ENCODE peak calls at places on chromosomes 1 and 21, in seven cellular contexts. M is neuronal stem cell, S is IMR-90, E is H9, P is mesendoderm, T is mesenchymal stem cell, N is H1. A is an unnamed sample.

GRCh38 chr1:228352677-228353481 is 53.8 kb downstream of the TRIM11 start:
- DNase-seq in M (no peak), S (no peak), E (no peak), P (no peak), T (no peak), N (no peak), A (no peak)

GRCh38 chr1:61922950-61923480 is 180.7 kb downstream of the PATJ start:
- DNase-seq in M (no peak), S (no peak), E (no peak), P (no peak), T (no peak), N (no peak), A (peak; percentile 60)

GRCh38 chr1:241136401-241136800 is 220.6 kb downstream of the RGS7 start:
- DNase-seq in M (no peak), S (no peak), E (no peak), P (no peak), T (no peak), N (no peak), A (no peak)

GRCh38 chr1:16279186-16279585 is 42.2 kb upstream of the CPLANE2 start:
- DNase-seq in M (no peak), S (no peak), E (no peak), P (no peak), T (no peak), N (no peak), A (no peak)

GRCh38 chr1:156910309-156910782 is 10.1 kb upstream of the LRRC71 start:
- DNase-seq in M (no peak), S (no peak), E (peak; percentile 81), P (peak; percentile 55), T (no peak), N (peak; percentile 93), A (no peak)

GRCh38 chr1:150615346-150616201 is 13.8 kb downstream of the ENSA start:
- DNase-seq in M (no peak), S (no peak), E (no peak), P (no peak), T (peak; percentile 26), N (no peak), A (no peak)

GRCh38 chr1:226738421-226738994 is 574 bp downstream of the ITPKB start:
- DNase-seq in M (no peak), S (peak; percentile 30), E (peak; percentile 53), P (peak; percentile 62), T (peak; percentile 59), N (peak; percentile 69), A (no peak)

GRCh38 chr1:24191860-24192259 is 4.8 kb upstream of the IFNLR1 start:
- DNase-seq in M (no peak), S (peak; percentile 66), E (no peak), P (no peak), T (peak; percentile 84), N (no peak), A (no peak)

GRCh38 chr1:1182491-1183220 is 9.0 kb downstream of the TTLL10 start:
- DNase-seq in M (no peak), S (no peak), E (peak; percentile 30), P (no peak), T (no peak), N (peak; percentile 47), A (no peak)

GRCh38 chr1:216913966-216914365 is 190.7 kb upstream of the ESRRG start:
- DNase-seq in M (no peak), S (no peak), E (no peak), P (no peak), T (no peak), N (no peak), A (no peak)

GRCh38 chr1:43559714-43560113 is 29.0 kb downstream of the PTPRF start:
- DNase-seq in M (no peak), S (no peak), E (no peak), P (no peak), T (no peak), N (no peak), A (no peak)

GRCh38 chr1:6634278-6635052 is 9.8 kb downstream of the THAP3 start:
- DNase-seq in M (no peak), S (peak; percentile 25), E (peak; percentile 78), P (peak; percentile 56), T (peak; percentile 40), N (peak; percentile 79), A (peak; percentile 66)

GRCh38 chr1:119217429-119217828 is 77.0 kb upstream of the WARS2 start:
- DNase-seq in M (no peak), S (no peak), E (no peak), P (no peak), T (no peak), N (no peak), A (no peak)

GRCh38 chr1:174021611-174022079 is 512 bp downstream of the RC3H1 start:
- DNase-seq in M (peak; percentile 56), S (peak; percentile 35), E (peak; percentile 61), P (peak; percentile 83), T (peak; percentile 72), N (peak; percentile 75), A (peak; percentile 64)

GRCh38 chr1:27307851-27308598 is 13.9 kb upstream of the TMEM222 start:
- DNase-seq in M (no peak), S (no peak), E (no peak), P (peak; percentile 44), T (no peak), N (no peak), A (no peak)

GRCh38 chr1:203381151-203381751 is 30.3 kb upstream of the FMOD start:
- DNase-seq in M (no peak), S (no peak), E (no peak), P (no peak), T (peak; percentile 24), N (no peak), A (peak; percentile 14)

GRCh38 chr21:29105218-29105617 is 25.2 kb upstream of the MAP3K7CL start:
- DNase-seq in M (no peak), S (peak; percentile 63), E (no peak), P (peak; percentile 52), T (peak; percentile 45), N (no peak), A (peak; percentile 9)

GRCh38 chr21:30233636-30234035 is 17.7 kb upstream of the CLDN8 start:
- DNase-seq in M (no peak), S (no peak), E (no peak), P (no peak), T (no peak), N (no peak), A (no peak)

GRCh38 chr1:206946261-206946660 is at the start of gene PIGR:
- DNase-seq in M (no peak), S (no peak), E (no peak), P (no peak), T (no peak), N (no peak), A (no peak)

GRCh38 chr1:17232759-17233661 is 15.9 kb upstream of the PADI3 start:
- DNase-seq in M (no peak), S (peak; percentile 91), E (no peak), P (no peak), T (peak; percentile 88), N (no peak), A (peak; percentile 50)

GRCh38 chr1:116153692-116154031 is 42.5 kb downstream of the MAB21L3 start:
- DNase-seq in M (no peak), S (no peak), E (no peak), P (no peak), T (no peak), N (no peak), A (no peak)

GRCh38 chr21:31354604-31355443 is 10.8 kb upstream of the TIAM1 start:
- DNase-seq in M (no peak), S (peak; percentile 87), E (no peak), P (no peak), T (peak; percentile 36), N (no peak), A (peak; percentile 92)

GRCh38 chr1:23953020-23953419 is 6.6 kb upstream of the PNRC2 start:
- DNase-seq in M (no peak), S (no peak), E (no peak), P (no peak), T (no peak), N (no peak), A (no peak)

GRCh38 chr1:111399792-111400610 is 27.5 kb downstream of the OVGP1 start:
- DNase-seq in M (peak; percentile 41), S (peak; percentile 55), E (no peak), P (peak; percentile 58), T (peak; percentile 52), N (peak; percentile 71), A (peak; percentile 28)

GRCh38 chr1:6007318-6008083 is 15.3 kb upstream of the NPHP4 start:
- DNase-seq in M (no peak), S (peak; percentile 40), E (no peak), P (no peak), T (no peak), N (no peak), A (no peak)

GRCh38 chr1:25008192-25008485 is 78.1 kb upstream of the RUNX3 start:
- DNase-seq in M (no peak), S (no peak), E (no peak), P (peak; percentile 31), T (no peak), N (no peak), A (peak; percentile 59)

GRCh38 chr21:43287111-43287973 is 118.5 kb downstream of the CRYAA start:
- DNase-seq in M (no peak), S (no peak), E (no peak), P (no peak), T (no peak), N (no peak), A (peak; percentile 81)

GRCh38 chr21:35658242-35658641 is 402.1 kb downstream of the SETD4 start:
- DNase-seq in M (no peak), S (peak; percentile 89), E (no peak), P (no peak), T (peak; percentile 17), N (no peak), A (no peak)

GRCh38 chr1:204359474-204360255 is at the start of gene PLEKHA6:
- DNase-seq in M (no peak), S (peak; percentile 66), E (no peak), P (peak; percentile 61), T (peak; percentile 68), N (peak; percentile 83), A (no peak)

GRCh38 chr1:53606197-53607095 is 132.5 kb downstream of the GLIS1 start:
- DNase-seq in M (no peak), S (no peak), E (no peak), P (peak; percentile 32), T (no peak), N (peak; percentile 65), A (no peak)
- H2BK120ac ChIP-seq in M (peak overlapping the region; percentile 14), S (no peak overlapping the region), E (no peak overlapping the region), P (no peak overlapping the region), T (no peak overlapping the region), N (no peak overlapping the region), A (no peak overlapping the region)

GRCh38 chr1:58611986-58612385 is 34.9 kb upstream of the TACSTD2 start:
- DNase-seq in M (no peak), S (peak; percentile 54), E (no peak), P (no peak), T (no peak), N (no peak), A (no peak)
- H2AK5ac ChIP-seq in M (no peak overlapping the region), S (no peak overlapping the region), E (no peak overlapping the region), P (no peak overlapping the region), T (no peak overlapping the region), N (no peak overlapping the region), A (no peak overlapping the region)

GRCh38 chr1:2543543-2544092 is 12.6 kb upstream of the TNFRSF14 start:
- DNase-seq in M (peak; percentile 68), S (peak; percentile 27), E (no peak), P (no peak), T (peak; percentile 60), N (no peak), A (no peak)
- H3K4me1 ChIP-seq in M (peaks cover 61% of the 10 kb centered on the region), S (peaks cover 8% of the 10 kb centered on the region), E (no peaks in the 10 kb centered on the region), P (no peaks in the 10 kb centered on the region), T (peaks cover 63% of the 10 kb centered on the region), N (no peaks in the 10 kb centered on the region), A (peaks cover 13% of the 10 kb centered on the region)

DNA sequence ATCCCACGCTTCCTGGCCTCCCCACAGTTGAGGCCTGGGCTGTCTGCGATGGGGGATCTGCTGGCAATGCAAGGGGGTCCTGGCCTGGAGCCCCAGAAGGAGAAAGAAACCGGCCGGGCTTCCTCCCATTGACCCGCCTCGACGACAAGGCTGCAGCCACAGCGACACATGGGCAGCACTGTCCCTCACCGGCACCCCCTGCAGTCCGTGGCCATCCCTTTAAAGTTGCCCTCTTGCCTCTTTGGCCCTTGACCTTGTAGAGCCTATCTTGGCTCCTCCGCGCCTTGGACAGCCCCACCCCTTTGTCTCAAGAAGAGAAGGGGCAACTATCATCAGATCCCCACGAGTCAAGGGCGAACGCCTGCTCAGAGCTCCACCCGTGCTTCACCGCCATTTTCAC is 106.0 kb downstream of the CASZ1 start:
- DNase-seq in M (no peak), S (no peak), E (no peak), P (no peak), T (no peak), N (no peak), A (no peak)
- H2BK120ac ChIP-seq in M (no peak overlapping the region), S (no peak overlapping the region), E (no peak overlapping the region), P (no peak overlapping the region), T (no peak overlapping the region), N (no peak overlapping the region), A (no peak overlapping the region)